ENCODE peak calls at places on chromosomes 3 and 15, in eight cellular contexts. B is HTR-8/SVneo; E is stimulated activated CD4-positive, alpha-beta T cell treated with anti-CD3 and anti-CD28 coated beads, TNF-alpha, amount 100 ng/mL, for 24 hours; O is ovary; L is sciatic nerve; T is WTC11; V is activated naive CD4-positive, alpha-beta T cell treated with anti-CD3 and anti-CD28 coated beads for 36 hours; I is activated T-helper 1 cell treated with Interleukin-2 at 50 U/mL for 16 hours. U is an unnamed sample.

GRCh38 chr3:186760141-186760813 is 23.1 kb upstream of the EIF4A2 start:
- DNase-seq in B (no peak), E (no peak), O (no peak), L (no peak), T (no peak), V (no peak), I (no peak), U (no peak)

GRCh38 chr3:185070491-185071335 is 82.1 kb downstream of the C3orf70 start:
- DNase-seq in B (peak; percentile 49), E (no peak), O (no peak), L (no peak), T (peak; percentile 41), V (no peak), I (no peak), U (no peak)

GRCh38 chr15:62465173-62465572 is 300.1 kb upstream of the C2CD4B start:
- DNase-seq in B (no peak), E (no peak), O (no peak), L (no peak), T (no peak), V (no peak), I (no peak), U (no peak)

GRCh38 chr3:11029948-11030347 is 37.4 kb downstream of the SLC6A1 start:
- DNase-seq in B (no peak), E (no peak), O (no peak), L (no peak), T (no peak), V (no peak), I (no peak), U (no peak)

GRCh38 chr3:139252719-139253118 is 91.1 kb upstream of the MRPS22 start:
- DNase-seq in B (no peak), E (no peak), O (peak; percentile 69), L (no peak), T (no peak), V (no peak), I (no peak), U (no peak)

GRCh38 chr15:39419651-39420050 is 161.2 kb upstream of the THBS1 start:
- DNase-seq in B (no peak), E (no peak), O (no peak), L (no peak), T (no peak), V (no peak), I (no peak), U (no peak)

GRCh38 chr3:195047536-195047935 is 223.4 kb downstream of the XXYLT1 start:
- DNase-seq in B (no peak), E (no peak), O (no peak), L (no peak), T (no peak), V (no peak), I (no peak), U (no peak)

GRCh38 chr15:96359772-96360498 is 29.4 kb downstream of the NR2F2 start:
- DNase-seq in B (no peak), E (no peak), O (peak; percentile 73), L (peak; percentile 85), T (no peak), V (no peak), I (no peak), U (no peak)

GRCh38 chr3:123151251-123151705 is 50.5 kb upstream of the SEC22A start:
- DNase-seq in B (no peak), E (no peak), O (peak; percentile 11), L (no peak), T (no peak), V (no peak), I (no peak), U (no peak)

GRCh38 chr15:40776537-40777141 is 6.9 kb downstream of the C15orf62 start:
- DNase-seq in B (no peak), E (no peak), O (no peak), L (no peak), T (no peak), V (no peak), I (no peak), U (no peak)

GRCh38 chr3:102664126-102664525 is 229.3 kb downstream of the ZPLD1 start:
- DNase-seq in B (no peak), E (no peak), O (no peak), L (no peak), T (no peak), V (no peak), I (no peak), U (no peak)

GRCh38 chr3:43964640-43965039 is 273.9 kb downstream of the ABHD5 start:
- DNase-seq in B (no peak), E (no peak), O (no peak), L (no peak), T (no peak), V (no peak), I (no peak), U (no peak)

GRCh38 chr15:80619677-80620076 is 75.4 kb upstream of the ABHD17C start:
- DNase-seq in B (no peak), E (no peak), O (no peak), L (no peak), T (no peak), V (no peak), I (no peak), U (no peak)

GRCh38 chr15:95940431-95940985 is 390.0 kb upstream of the NR2F2 start:
- DNase-seq in B (no peak), E (no peak), O (no peak), L (no peak), T (peak; percentile 28), V (no peak), I (no peak), U (no peak)

GRCh38 chr3:197750863-197751737 is 1.4 kb downstream of the FYTTD1 start:
- DNase-seq in B (no peak), E (peak; percentile 48), O (peak; percentile 72), L (peak; percentile 74), T (no peak), V (peak; percentile 69), I (no peak), U (peak; percentile 60)

GRCh38 chr3:61594978-61595687 is 33.8 kb downstream of the PTPRG start:
- DNase-seq in B (no peak), E (no peak), O (no peak), L (no peak), T (no peak), V (no peak), I (no peak), U (no peak)

GRCh38 chr3:85801955-85802354 is 843.2 kb downstream of the CADM2 start:
- DNase-seq in B (peak; percentile 1), E (no peak), O (no peak), L (no peak), T (peak; percentile 31), V (no peak), I (no peak), U (no peak)

GRCh38 chr15:41018534-41018933 is 65.3 kb downstream of the CHAC1 start:
- DNase-seq in B (no peak), E (no peak), O (no peak), L (no peak), T (no peak), V (no peak), I (no peak), U (no peak)